ENCODE peak calls at places on chromosomes 12 and 14, in eight cellular contexts. K, M, O, L, H, C, N and F are unnamed samples.

GRCh38 chr12:54370218-54370730 is 6.0 kb upstream of the GPR84 start:
- DNase-seq in H (no peak), M (peak), L (peak), K (no peak), O (peak), N (no peak), C (peak), F (peak)

GRCh38 chr12:50603817-50604639 is 99.2 kb downstream of the DIP2B start:
- DNase-seq in M (no peak), K (no peak), L (no peak), C (peak), H (no peak), N (no peak), O (no peak), F (no peak)

GRCh38 chr14:94020267-94020666 is 5.9 kb upstream of the OTUB2 start:
- DNase-seq in K (no peak), M (no peak), C (no peak), N (no peak), H (no peak), L (no peak), O (no peak), F (no peak)

GRCh38 chr12:10562306-10562933 is 51.0 kb downstream of the MAGOHB start:
- DNase-seq in N (no peak), M (no peak), H (peak), L (no peak), O (peak), C (peak), K (peak), F (peak)

GRCh38 chr14:76779221-76780057 is 18.2 kb downstream of the VASH1 start:
- DNase-seq in O (no peak), C (no peak), K (no peak), M (no peak), L (no peak), N (no peak), H (no peak), F (no peak)

GRCh38 chr12:97235102-97235501 is 227.5 kb upstream of the RMST start:
- DNase-seq in C (no peak), H (no peak), O (no peak), L (no peak), M (no peak), K (no peak), N (no peak), F (no peak)

GRCh38 chr14:99574099-99574880 is 29.7 kb downstream of the CCDC85C start:
- DNase-seq in L (no peak), O (peak), K (no peak), N (no peak), C (peak), M (no peak), H (no peak), F (no peak)

GRCh38 chr14:72629534-72629933 is 264.4 kb downstream of the DPF3 start:
- DNase-seq in H (no peak), M (peak), C (no peak), L (no peak), N (no peak), O (no peak), K (no peak), F (no peak)

GRCh38 chr12:131949431-131950181 is at the start of gene EP400:
- DNase-seq in N (peak), L (peak), K (peak), H (peak), C (peak), M (peak), O (peak), F (peak)

GRCh38 chr14:69320581-69321365 is 60.8 kb downstream of the GALNT16 start:
- DNase-seq in N (no peak), C (no peak), H (no peak), M (peak), L (no peak), K (no peak), O (no peak), F (no peak)

GRCh38 chr14:65428691-65429090 is 16.2 kb downstream of the FUT8 start:
- DNase-seq in C (no peak), K (no peak), L (no peak), O (no peak), N (no peak), H (no peak), M (no peak), F (no peak)

GRCh38 chr12:132583736-132584135 is 26.6 kb downstream of the LRCOL1 start:
- DNase-seq in H (no peak), K (no peak), M (no peak), L (no peak), C (no peak), N (no peak), O (no peak), F (no peak)

GRCh38 chr12:69623970-69624369 is 13.3 kb upstream of the LRRC10 start:
- DNase-seq in K (no peak), L (no peak), M (no peak), N (no peak), H (no peak), O (no peak), C (peak), F (no peak)

GRCh38 chr12:129589503-129589902 is 314.3 kb downstream of the TMEM132D start:
- DNase-seq in M (no peak), C (no peak), O (no peak), N (no peak), K (no peak), H (no peak), L (no peak), F (no peak)

GRCh38 chr12:121893901-121894540 is 5.4 kb downstream of the PSMD9 start:
- DNase-seq in H (no peak), C (peak), M (no peak), L (no peak), K (no peak), O (no peak), N (no peak), F (no peak)

GRCh38 chr14:67940894-67941455 is 121.4 kb downstream of the RAD51B start:
- DNase-seq in M (no peak), H (no peak), K (no peak), L (no peak), O (peak), N (no peak), C (peak), F (no peak)

GRCh38 chr12:7797698-7798398 is 8.6 kb downstream of the NANOG start:
- DNase-seq in H (no peak), C (peak), L (no peak), K (no peak), N (no peak), M (no peak), O (no peak), F (no peak)

GRCh38 chr12:38886064-38886463 is 19.3 kb downstream of the CPNE8 start:
- DNase-seq in N (no peak), H (no peak), K (no peak), M (no peak), O (no peak), C (peak), L (no peak), F (no peak)

GRCh38 chr14:76719664-76720063 is 41.6 kb upstream of the VASH1 start:
- DNase-seq in K (no peak), H (no peak), O (no peak), N (no peak), L (no peak), C (no peak), M (peak), F (no peak)